ENCODE peak calls at places on chromosomes 1 and 21, in nine cellular contexts. Y is WTC11, X is HFFc6, Q is Peyer's patch, G is endothelial cell, J is heart left ventricle, E is neural progenitor cell, N is cardiac fibroblast, V is body of pancreas. B is an unnamed sample.

GRCh38 chr21:42581676-42582371 is 68.2 kb downstream of the SLC37A1 start:
- DNase-seq in E (no peak), N (no peak), V (no peak), J (no peak), Y (no peak), X (no peak), Q (no peak), G (no peak), B (no peak)

GRCh38 chr1:183956559-183957188 is 80.9 kb downstream of the COLGALT2 start:
- DNase-seq in V (no peak), E (no peak), Q (peak), N (peak), X (peak), J (no peak), G (no peak), Y (no peak), B (peak)

GRCh38 chr1:32250893-32251716 is at the start of gene LCK:
- DNase-seq in E (no peak), Y (no peak), V (no peak), X (no peak), J (no peak), Q (peak), N (no peak), G (no peak), B (no peak)

GRCh38 chr1:12166834-12167492 is at the start of gene TNFRSF1B:
- DNase-seq in X (no peak), Q (peak), E (peak), J (peak), V (peak), Y (peak), N (peak), G (peak), B (no peak)

GRCh38 chr21:38493549-38494253 is 4.6 kb downstream of the ERG start:
- DNase-seq in X (no peak), Q (no peak), Y (no peak), N (no peak), E (no peak), G (no peak), J (no peak), V (no peak), B (no peak)

GRCh38 chr1:245153081-245153644 is 1.6 kb upstream of the KIF26B start:
- DNase-seq in V (peak), Q (peak), X (peak), N (peak), J (no peak), E (peak), G (peak), Y (peak), B (peak)

GRCh38 chr1:147168626-147169058 is 3.6 kb downstream of the PRKAB2 start:
- DNase-seq in N (peak), G (no peak), E (no peak), V (peak), X (peak), Q (no peak), Y (no peak), J (no peak), B (no peak)

GRCh38 chr21:26769613-26770188 is 75.5 kb downstream of the ADAMTS1 start:
- DNase-seq in N (peak), J (no peak), X (peak), V (no peak), G (peak), Y (no peak), E (peak), Q (no peak), B (peak)

GRCh38 chr1:36881541-36881940 is 152.8 kb downstream of the GRIK3 start:
- DNase-seq in Q (no peak), X (no peak), E (no peak), N (no peak), V (no peak), Y (no peak), G (no peak), J (no peak), B (no peak)

GRCh38 chr1:63878914-63879313 is 105.1 kb downstream of the ROR1 start:
- DNase-seq in N (no peak), E (no peak), G (no peak), Y (no peak), Q (no peak), J (no peak), X (peak), V (no peak), B (no peak)

GRCh38 chr21:23021481-23021880 is 2023.3 kb downstream of the NCAM2 start:
- DNase-seq in V (no peak), E (no peak), J (peak), Q (no peak), N (no peak), Y (no peak), X (no peak), G (no peak), B (no peak)

GRCh38 chr1:59522925-59523505 is 226.1 kb downstream of the FGGY start:
- DNase-seq in N (no peak), E (no peak), Q (no peak), J (no peak), Y (no peak), G (no peak), X (no peak), V (no peak), B (no peak)

GRCh38 chr21:25507522-25507921 is 99.8 kb downstream of the MRPL39 start:
- DNase-seq in E (no peak), X (no peak), J (no peak), Y (no peak), G (no peak), Q (no peak), V (no peak), N (no peak), B (no peak)

DNA sequence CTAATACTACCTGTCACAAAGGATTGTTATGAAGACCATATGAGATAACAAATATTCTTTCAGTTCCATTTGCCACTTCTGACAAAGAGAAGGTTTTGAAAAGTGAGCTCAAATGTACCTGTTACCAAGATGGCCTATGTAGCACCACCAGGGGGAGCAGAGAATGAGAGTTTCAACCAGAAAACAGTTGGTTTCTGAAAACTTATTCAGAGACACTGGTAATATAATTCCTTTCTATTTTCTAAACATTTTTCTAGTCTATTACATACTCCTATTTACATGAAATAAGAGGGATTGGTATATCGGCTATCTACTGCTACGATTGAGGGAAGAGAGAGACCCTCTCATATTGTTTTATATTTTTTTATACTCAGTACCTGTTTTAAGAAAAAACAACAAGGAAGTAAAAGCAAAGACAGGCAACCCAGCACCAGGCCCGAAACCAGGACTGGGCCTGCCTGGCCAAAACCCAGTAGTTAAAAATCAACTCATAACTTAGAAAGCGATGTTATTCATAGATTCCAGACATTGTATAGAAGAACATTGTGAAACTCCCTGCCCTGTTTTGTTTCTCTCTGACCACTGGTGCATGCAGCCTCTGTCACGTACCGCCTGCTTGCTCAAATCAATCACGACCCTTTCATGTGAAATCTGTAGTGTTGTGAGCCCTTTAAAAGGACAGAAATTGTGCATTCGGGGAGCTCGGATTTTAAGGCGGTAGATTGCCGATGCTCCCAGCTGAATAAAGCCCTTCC is 48.3 kb downstream of the IL23R start:
- DNase-seq in X (peak), G (peak), E (peak), N (peak), Q (peak), V (peak), Y (peak), J (no peak), B (no peak)
- TF ChIP-seq CTCF in X (peak), G (peak), E (peak), N (peak), Q (peak), V (peak), Y (no peak), J (peak), B (peak)

DNA sequence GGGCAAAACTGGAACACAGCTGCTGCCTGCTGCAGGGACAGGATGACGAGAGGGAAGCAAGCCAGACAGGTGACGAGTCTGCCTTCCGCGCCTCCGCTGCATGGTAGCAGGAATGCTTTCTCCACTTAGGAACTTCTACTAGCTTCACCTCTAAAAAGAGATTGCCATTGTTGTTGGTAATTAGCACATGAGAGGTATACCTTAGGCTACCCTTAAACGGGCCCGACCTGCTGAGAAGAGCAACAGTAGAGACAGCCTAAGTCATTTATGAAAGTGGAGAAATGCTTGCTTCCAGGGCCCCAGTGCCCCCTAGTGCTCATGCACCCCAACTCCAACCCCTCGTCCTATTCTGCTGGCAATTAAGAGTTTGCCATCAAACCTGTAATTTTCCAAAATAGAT is 96.9 kb upstream of the AKT3 start:
- DNase-seq in Y (peak), E (peak), G (peak), X (no peak), Q (no peak), J (no peak), N (peak), V (no peak), B (no peak)
- TF ChIP-seq CTCF in Y (peak), E (peak), G (peak), X (peak), Q (no peak), J (peak), N (peak), V (peak), B (peak)

GRCh38 chr1:26677306-26678115 is 18.3 kb upstream of the ARID1A start:
- DNase-seq in J (peak), E (peak), N (peak), Y (peak), X (peak), Q (peak), V (peak), G (peak), B (peak)
- TF ChIP-seq CTCF in J (peak), E (peak), N (peak), Y (no peak), X (peak), Q (peak), V (peak), G (no peak), B (peak)

GRCh38 chr1:54052470-54052933 is 502 bp downstream of the TMEM59 start:
- DNase-seq in V (peak), X (peak), E (peak), Y (peak), G (peak), J (no peak), N (peak), Q (peak), B (no peak)

GRCh38 chr1:54051936-54052469 is 1.0 kb downstream of the TMEM59 start:
- DNase-seq in G (no peak), N (peak), E (no peak), Q (no peak), Y (no peak), V (no peak), X (no peak), J (no peak), B (no peak)

GRCh38 chr1:54054438-54054749 is 986 bp downstream of the TCEANC2 start:
- DNase-seq in E (no peak), V (no peak), Q (no peak), N (no peak), G (no peak), J (no peak), X (no peak), Y (no peak), B (no peak)

GRCh38 chr1:54052934-54053744 is at the start of the genes TCEANC2 and TMEM59:
- DNase-seq in Q (peak), N (peak), E (peak), G (peak), J (peak), V (peak), X (peak), Y (peak), B (peak)

DNA sequence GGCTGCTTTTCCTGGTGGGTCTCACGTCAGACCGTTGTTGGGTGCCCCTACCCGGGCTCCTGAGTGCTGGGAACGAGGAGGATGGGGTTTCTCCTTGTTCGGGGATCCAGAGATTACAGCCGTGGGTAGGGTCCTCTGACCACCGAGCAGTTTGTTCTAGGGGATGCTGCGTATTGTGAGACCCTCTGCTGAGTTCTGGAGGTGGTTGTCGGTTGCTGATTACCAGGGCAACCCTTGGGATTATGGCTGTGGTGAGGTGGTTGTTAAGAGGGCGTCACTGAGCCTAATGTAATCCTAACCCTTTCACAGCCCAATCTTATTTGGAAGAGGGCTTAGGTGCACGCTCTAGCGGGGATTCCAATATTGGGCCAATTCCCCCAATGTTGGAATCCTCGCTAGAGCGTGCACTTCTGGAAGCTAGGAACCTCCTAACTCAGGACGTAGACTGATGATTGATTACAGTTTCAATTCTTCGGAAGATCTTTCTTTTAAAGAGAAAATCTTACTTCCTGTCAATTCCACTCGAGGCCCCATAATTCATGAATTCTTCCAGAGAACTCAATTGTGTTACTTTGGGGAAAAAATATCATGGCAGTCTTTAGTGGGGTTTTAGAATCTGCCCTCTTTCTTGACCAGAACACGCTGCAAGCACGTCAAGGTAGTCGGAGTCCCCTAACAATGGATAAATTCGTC is 483 bp downstream of the TCEANC2 start:
- DNase-seq in Q (no peak), N (peak), G (no peak), E (peak), V (no peak), Y (no peak), J (no peak), X (no peak), B (no peak)
- TF ChIP-seq CTCF in Q (no peak), N (no peak), G (no peak), E (no peak), V (no peak), Y (no peak), J (no peak), X (no peak), B (no peak)

DNA sequence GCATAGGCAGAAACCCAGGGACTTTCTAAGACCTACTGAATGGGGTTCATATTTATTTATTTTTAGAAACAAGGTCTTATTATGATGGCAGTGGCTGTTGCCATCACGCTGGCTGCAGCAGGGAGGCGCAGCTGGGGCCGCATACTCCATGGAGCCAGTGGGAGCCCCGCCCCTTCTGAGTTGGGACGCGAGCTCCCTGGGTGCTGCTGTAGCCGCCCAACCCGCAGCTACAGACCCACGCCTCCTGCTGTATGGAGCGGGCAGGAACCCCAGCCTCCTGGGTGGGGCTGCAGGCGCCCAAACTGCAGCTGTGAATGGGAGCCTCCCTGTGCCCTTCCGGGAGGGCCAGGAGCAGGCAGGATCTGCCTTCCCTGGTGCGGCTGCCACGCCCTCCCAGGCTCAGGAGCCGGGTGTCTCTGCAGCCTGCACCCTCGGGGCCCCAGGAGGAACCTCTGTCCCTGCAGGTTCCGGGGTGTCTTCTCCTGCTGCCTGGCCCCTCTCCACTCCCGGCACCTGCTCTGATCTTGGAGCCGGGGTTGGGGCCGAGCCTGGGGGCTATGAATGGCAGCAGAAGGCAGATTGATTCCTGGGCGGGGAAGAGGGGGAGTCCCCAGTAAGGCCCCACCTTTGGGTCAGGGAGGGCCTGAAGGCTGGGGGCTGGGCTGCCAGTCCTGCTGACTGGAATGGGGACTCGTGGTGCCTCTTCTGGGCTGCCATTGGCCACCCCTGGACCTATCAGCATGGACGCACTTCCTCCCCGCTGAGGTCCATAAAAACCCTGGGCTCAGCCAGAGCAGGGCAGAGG is 66.5 kb upstream of the LRRN2 start:
- DNase-seq in G (no peak), Q (no peak), V (peak), Y (peak), N (no peak), E (peak), X (no peak), J (no peak), B (no peak)
- TF ChIP-seq CTCF in G (no peak), Q (no peak), V (no peak), Y (no peak), N (no peak), E (peak), X (no peak), J (no peak), B (no peak)

GRCh38 chr1:246450485-246451251 is 56.4 kb downstream of the SMYD3 start:
- DNase-seq in Y (no peak), J (no peak), N (peak), V (no peak), E (peak), X (peak), Q (no peak), G (no peak), B (no peak)
- TF ChIP-seq CTCF in Y (peak), J (peak), N (peak), V (peak), E (peak), X (peak), Q (peak), G (peak), B (peak)

DNA sequence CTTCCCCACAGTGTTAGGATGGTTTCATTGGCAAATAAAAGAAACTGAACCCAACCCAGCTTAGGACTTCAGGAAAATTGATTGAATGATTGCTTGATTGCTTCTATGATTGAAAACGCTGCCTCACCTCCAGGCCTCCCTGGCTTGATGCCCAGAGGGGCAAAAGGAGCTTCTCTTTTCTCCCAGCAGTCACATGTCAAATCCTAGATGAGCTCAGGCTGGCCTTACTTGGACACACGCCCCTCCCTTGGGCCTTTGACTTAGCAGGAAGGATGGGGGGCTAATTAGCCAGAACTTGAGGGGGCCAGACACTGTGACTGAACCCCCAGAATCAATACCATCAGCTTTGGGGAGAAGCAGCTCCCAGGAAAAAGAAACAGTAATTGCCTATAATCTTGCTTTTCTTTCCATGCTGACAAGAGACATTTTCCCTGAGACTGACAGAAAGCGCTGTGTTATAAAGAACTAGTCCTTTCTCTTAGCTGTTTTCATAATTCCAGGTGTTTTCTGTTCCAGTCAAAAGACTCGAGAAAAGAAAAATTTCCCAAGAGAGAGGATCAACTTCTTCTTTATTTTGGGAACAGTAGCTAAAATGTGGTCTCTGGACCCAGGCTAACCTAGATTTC is 50.8 kb upstream of the ATP5PO start:
- DNase-seq in V (no peak), G (no peak), E (no peak), Q (no peak), N (no peak), J (no peak), X (no peak), Y (no peak), B (no peak)
- TF ChIP-seq CTCF in V (no peak), G (no peak), E (no peak), Q (no peak), N (no peak), J (no peak), X (no peak), Y (no peak), B (no peak)

GRCh38 chr1:60765204-60765603 is 317.2 kb upstream of the NFIA start:
- DNase-seq in J (no peak), Y (peak), E (peak), N (peak), V (peak), G (peak), X (no peak), Q (no peak), B (peak)
- TF ChIP-seq CTCF in J (peak), Y (peak), E (peak), N (peak), V (peak), G (peak), X (peak), Q (no peak), B (peak)

B was measured in AG09319.